ENCODE peak calls at places on chromosome 10, in five cellular contexts. One of them, this sample, is unnamed.

GRCh38 chr10:30992671-30993070 is 39.0 kb downstream of the ZNF438 start:
- DNase-seq in activated effector memory CD4-positive, alpha-beta T cell treated with anti-CD3 and anti-CD28 coated beads, Interleukin-2, amount 50 U/mL, for 16 hours: no peak
- DNase-seq in heart right ventricle: no peak
- DNase-seq in iPS-NIHi11: no peak
- DNase-seq in activated T-helper 9 cell treated with anti-CD3 and anti-CD28 coated beads, Interleukin-2, amount 50 U/mL, for 16 hours: no peak
- DNase-seq in this sample: no peak

GRCh38 chr10:26792780-26793495 is 67.8 kb downstream of the ABI1 start:
- DNase-seq in activated effector memory CD4-positive, alpha-beta T cell treated with anti-CD3 and anti-CD28 coated beads, Interleukin-2, amount 50 U/mL, for 16 hours: no peak
- DNase-seq in heart right ventricle: no peak
- DNase-seq in iPS-NIHi11: no peak
- DNase-seq in activated T-helper 9 cell treated with anti-CD3 and anti-CD28 coated beads, Interleukin-2, amount 50 U/mL, for 16 hours: no peak
- DNase-seq in this sample: no peak

GRCh38 chr10:124032982-124033886 is 60.2 kb downstream of the CHST15 start:
- DNase-seq in activated effector memory CD4-positive, alpha-beta T cell treated with anti-CD3 and anti-CD28 coated beads, Interleukin-2, amount 50 U/mL, for 16 hours: no peak
- DNase-seq in heart right ventricle: no peak
- DNase-seq in iPS-NIHi11: no peak
- DNase-seq in activated T-helper 9 cell treated with anti-CD3 and anti-CD28 coated beads, Interleukin-2, amount 50 U/mL, for 16 hours: no peak
- DNase-seq in this sample: no peak

GRCh38 chr10:77846718-77847311 is 79.7 kb downstream of the DLG5 start:
- DNase-seq in activated effector memory CD4-positive, alpha-beta T cell treated with anti-CD3 and anti-CD28 coated beads, Interleukin-2, amount 50 U/mL, for 16 hours: peak
- DNase-seq in heart right ventricle: peak
- DNase-seq in iPS-NIHi11: peak
- DNase-seq in activated T-helper 9 cell treated with anti-CD3 and anti-CD28 coated beads, Interleukin-2, amount 50 U/mL, for 16 hours: peak
- DNase-seq in this sample: peak

GRCh38 chr10:120891367-120891766 is 40.2 kb downstream of the WDR11 start:
- DNase-seq in activated effector memory CD4-positive, alpha-beta T cell treated with anti-CD3 and anti-CD28 coated beads, Interleukin-2, amount 50 U/mL, for 16 hours: no peak
- DNase-seq in heart right ventricle: no peak
- DNase-seq in iPS-NIHi11: no peak
- DNase-seq in activated T-helper 9 cell treated with anti-CD3 and anti-CD28 coated beads, Interleukin-2, amount 50 U/mL, for 16 hours: no peak
- DNase-seq in this sample: no peak

GRCh38 chr10:101839421-101840063 is 4.1 kb downstream of the KCNIP2 start:
- DNase-seq in activated effector memory CD4-positive, alpha-beta T cell treated with anti-CD3 and anti-CD28 coated beads, Interleukin-2, amount 50 U/mL, for 16 hours: peak
- DNase-seq in heart right ventricle: no peak
- DNase-seq in iPS-NIHi11: peak
- DNase-seq in activated T-helper 9 cell treated with anti-CD3 and anti-CD28 coated beads, Interleukin-2, amount 50 U/mL, for 16 hours: peak
- DNase-seq in this sample: peak

GRCh38 chr10:131822013-131822693 is 78.7 kb upstream of the PPP2R2D start:
- DNase-seq in activated effector memory CD4-positive, alpha-beta T cell treated with anti-CD3 and anti-CD28 coated beads, Interleukin-2, amount 50 U/mL, for 16 hours: no peak
- DNase-seq in heart right ventricle: no peak
- DNase-seq in iPS-NIHi11: no peak
- DNase-seq in activated T-helper 9 cell treated with anti-CD3 and anti-CD28 coated beads, Interleukin-2, amount 50 U/mL, for 16 hours: no peak
- DNase-seq in this sample: no peak

GRCh38 chr10:71221586-71222202 is 9.3 kb downstream of the UNC5B start:
- DNase-seq in activated effector memory CD4-positive, alpha-beta T cell treated with anti-CD3 and anti-CD28 coated beads, Interleukin-2, amount 50 U/mL, for 16 hours: no peak
- DNase-seq in heart right ventricle: no peak
- DNase-seq in iPS-NIHi11: no peak
- DNase-seq in activated T-helper 9 cell treated with anti-CD3 and anti-CD28 coated beads, Interleukin-2, amount 50 U/mL, for 16 hours: no peak
- DNase-seq in this sample: no peak

GRCh38 chr10:63115732-63116383 is 17.3 kb upstream of the NRBF2 start:
- DNase-seq in activated effector memory CD4-positive, alpha-beta T cell treated with anti-CD3 and anti-CD28 coated beads, Interleukin-2, amount 50 U/mL, for 16 hours: no peak
- DNase-seq in heart right ventricle: peak
- DNase-seq in iPS-NIHi11: no peak
- DNase-seq in activated T-helper 9 cell treated with anti-CD3 and anti-CD28 coated beads, Interleukin-2, amount 50 U/mL, for 16 hours: no peak
- DNase-seq in this sample: no peak

GRCh38 chr10:95759233-95759826 is 3.4 kb downstream of the ENTPD1 start:
- DNase-seq in activated effector memory CD4-positive, alpha-beta T cell treated with anti-CD3 and anti-CD28 coated beads, Interleukin-2, amount 50 U/mL, for 16 hours: no peak
- DNase-seq in heart right ventricle: no peak
- DNase-seq in iPS-NIHi11: no peak
- DNase-seq in activated T-helper 9 cell treated with anti-CD3 and anti-CD28 coated beads, Interleukin-2, amount 50 U/mL, for 16 hours: no peak
- DNase-seq in this sample: no peak

GRCh38 chr10:129199826-129200225 is 267.2 kb upstream of the MGMT start:
- DNase-seq in activated effector memory CD4-positive, alpha-beta T cell treated with anti-CD3 and anti-CD28 coated beads, Interleukin-2, amount 50 U/mL, for 16 hours: no peak
- DNase-seq in heart right ventricle: no peak
- DNase-seq in iPS-NIHi11: no peak
- DNase-seq in activated T-helper 9 cell treated with anti-CD3 and anti-CD28 coated beads, Interleukin-2, amount 50 U/mL, for 16 hours: no peak
- DNase-seq in this sample: no peak

GRCh38 chr10:32298066-32298812 is 48.7 kb downstream of the EPC1 start:
- DNase-seq in activated effector memory CD4-positive, alpha-beta T cell treated with anti-CD3 and anti-CD28 coated beads, Interleukin-2, amount 50 U/mL, for 16 hours: no peak
- DNase-seq in heart right ventricle: no peak
- DNase-seq in iPS-NIHi11: no peak
- DNase-seq in activated T-helper 9 cell treated with anti-CD3 and anti-CD28 coated beads, Interleukin-2, amount 50 U/mL, for 16 hours: no peak
- DNase-seq in this sample: no peak

GRCh38 chr10:71344916-71345557 is 26.0 kb downstream of the SLC29A3 start:
- DNase-seq in activated effector memory CD4-positive, alpha-beta T cell treated with anti-CD3 and anti-CD28 coated beads, Interleukin-2, amount 50 U/mL, for 16 hours: no peak
- DNase-seq in heart right ventricle: no peak
- DNase-seq in iPS-NIHi11: no peak
- DNase-seq in activated T-helper 9 cell treated with anti-CD3 and anti-CD28 coated beads, Interleukin-2, amount 50 U/mL, for 16 hours: no peak
- DNase-seq in this sample: no peak

GRCh38 chr10:131943021-131943814 is 38.5 kb downstream of the BNIP3 start:
- DNase-seq in activated effector memory CD4-positive, alpha-beta T cell treated with anti-CD3 and anti-CD28 coated beads, Interleukin-2, amount 50 U/mL, for 16 hours: peak
- DNase-seq in heart right ventricle: no peak
- DNase-seq in iPS-NIHi11: peak
- DNase-seq in activated T-helper 9 cell treated with anti-CD3 and anti-CD28 coated beads, Interleukin-2, amount 50 U/mL, for 16 hours: no peak
- DNase-seq in this sample: no peak

GRCh38 chr10:52146766-52147165 is 167.3 kb upstream of the DKK1 start:
- DNase-seq in activated effector memory CD4-positive, alpha-beta T cell treated with anti-CD3 and anti-CD28 coated beads, Interleukin-2, amount 50 U/mL, for 16 hours: no peak
- DNase-seq in heart right ventricle: no peak
- DNase-seq in iPS-NIHi11: no peak
- DNase-seq in activated T-helper 9 cell treated with anti-CD3 and anti-CD28 coated beads, Interleukin-2, amount 50 U/mL, for 16 hours: no peak
- DNase-seq in this sample: no peak

This sample was measured in effector CD8-positive, alpha-beta T cell.